ENCODE peak calls at places on chromosomes 2 and 18, in eight cellular contexts. G, A, U, I, Y, M, H and S are unnamed samples.

GRCh38 chr18:25233582-25234362 is 118.2 kb downstream of the ZNF521 start:
- DNase-seq in G (no peak), A (no peak), U (no peak), I (no peak), Y (no peak), M (no peak), H (no peak), S (no peak)

GRCh38 chr2:188217266-188217665 is 74.4 kb upstream of the GULP1 start:
- DNase-seq in G (no peak), A (no peak), U (no peak), I (no peak), Y (no peak), M (no peak), H (no peak), S (no peak)

GRCh38 chr18:48151421-48152095 is 221.1 kb upstream of the SMAD2 start:
- DNase-seq in G (no peak), A (no peak), U (no peak), I (no peak), Y (no peak), M (no peak), H (no peak), S (no peak)

GRCh38 chr18:58400337-58400885 is 228.5 kb downstream of the ALPK2 start:
- DNase-seq in G (no peak), A (no peak), U (no peak), I (no peak), Y (peak), M (no peak), H (no peak), S (no peak)

GRCh38 chr2:211724933-211725332 is 813.7 kb downstream of the ERBB4 start:
- DNase-seq in G (no peak), A (no peak), U (no peak), I (no peak), Y (no peak), M (no peak), H (no peak), S (no peak)

GRCh38 chr2:34481542-34481941 is 882.4 kb upstream of the FAM98A start:
- DNase-seq in G (no peak), A (no peak), U (no peak), I (no peak), Y (no peak), M (no peak), H (no peak), S (no peak)

GRCh38 chr2:148979919-148980277 is 58.6 kb upstream of the LYPD6B start:
- DNase-seq in G (no peak), A (no peak), U (no peak), I (no peak), Y (no peak), M (peak), H (no peak), S (no peak)

GRCh38 chr18:23701017-23701416 is 11.8 kb downstream of the LAMA3 start:
- DNase-seq in G (no peak), A (no peak), U (no peak), I (no peak), Y (no peak), M (no peak), H (no peak), S (no peak)

GRCh38 chr2:189940913-189941312 is 121.6 kb downstream of the MSTN start:
- DNase-seq in G (no peak), A (no peak), U (no peak), I (no peak), Y (no peak), M (no peak), H (no peak), S (no peak)

GRCh38 chr18:23141022-23141999 is 6.0 kb downstream of the CABLES1 start:
- DNase-seq in G (no peak), A (no peak), U (no peak), I (no peak), Y (no peak), M (no peak), H (no peak), S (no peak)

GRCh38 chr2:17646096-17646554 is 105.6 kb downstream of the VSNL1 start:
- DNase-seq in G (peak), A (no peak), U (peak), I (peak), Y (peak), M (peak), H (no peak), S (peak)

GRCh38 chr18:1048048-1048447 is 143.4 kb downstream of the ADCYAP1 start:
- DNase-seq in G (no peak), A (no peak), U (no peak), I (no peak), Y (no peak), M (no peak), H (no peak), S (no peak)

GRCh38 chr18:21904856-21905255 is 164.3 kb downstream of the MIB1 start:
- DNase-seq in G (no peak), A (no peak), U (no peak), I (no peak), Y (no peak), M (no peak), H (no peak), S (no peak)

GRCh38 chr2:234792566-234792965 is 159.3 kb upstream of the SH3BP4 start:
- DNase-seq in G (no peak), A (no peak), U (no peak), I (no peak), Y (no peak), M (no peak), H (no peak), S (no peak)

GRCh38 chr2:197571622-197572271 is 55.9 kb downstream of the MOB4 start:
- DNase-seq in G (peak), A (no peak), U (no peak), I (no peak), Y (no peak), M (no peak), H (peak), S (no peak)

GRCh38 chr2:197059498-197059897 is 133.0 kb upstream of the PGAP1 start:
- DNase-seq in G (no peak), A (no peak), U (no peak), I (no peak), Y (no peak), M (no peak), H (no peak), S (no peak)

GRCh38 chr2:62326735-62327134 is 130.8 kb downstream of the B3GNT2 start:
- DNase-seq in G (no peak), A (no peak), U (no peak), I (no peak), Y (no peak), M (no peak), H (no peak), S (no peak)

GRCh38 chr2:1664698-1665097 is 79.6 kb downstream of the PXDN start:
- DNase-seq in G (no peak), A (no peak), U (no peak), I (no peak), Y (no peak), M (no peak), H (no peak), S (no peak)

GRCh38 chr2:112204411-112204810 is 50.4 kb downstream of the ZC3H8 start:
- DNase-seq in G (peak), A (no peak), U (no peak), I (no peak), Y (no peak), M (no peak), H (no peak), S (no peak)

GRCh38 chr2:13230221-13230620 is 513.5 kb downstream of the TRIB2 start:
- DNase-seq in G (no peak), A (no peak), U (peak), I (no peak), Y (no peak), M (no peak), H (no peak), S (no peak)

GRCh38 chr2:219918929-219919328 is 291.5 kb downstream of the SLC4A3 start:
- DNase-seq in G (no peak), A (no peak), U (no peak), I (no peak), Y (no peak), M (no peak), H (no peak), S (no peak)

GRCh38 chr18:12497296-12497695 is 89.6 kb downstream of the PRELID3A start:
- DNase-seq in G (no peak), A (no peak), U (no peak), I (no peak), Y (no peak), M (no peak), H (no peak), S (no peak)

GRCh38 chr2:126227250-126227649 is 428.7 kb upstream of the GYPC start:
- DNase-seq in G (no peak), A (no peak), U (no peak), I (no peak), Y (no peak), M (no peak), H (no peak), S (no peak)

GRCh38 chr2:239400000-239400831 is 604 bp downstream of the HDAC4 start:
- DNase-seq in G (no peak), A (no peak), U (no peak), I (peak), Y (no peak), M (no peak), H (no peak), S (peak)

GRCh38 chr2:9142551-9143263 is 63.9 kb upstream of the ASAP2 start:
- DNase-seq in G (peak), A (peak), U (peak), I (peak), Y (peak), M (peak), H (peak), S (peak)

GRCh38 chr2:120626566-120626965 is 109.1 kb upstream of the GLI2 start:
- DNase-seq in G (peak), A (no peak), U (no peak), I (no peak), Y (no peak), M (no peak), H (no peak), S (no peak)

GRCh38 chr2:201360256-201360655 is 3.1 kb upstream of the FLACC1 start:
- DNase-seq in G (no peak), A (no peak), U (no peak), I (no peak), Y (no peak), M (no peak), H (no peak), S (no peak)

GRCh38 chr2:240327566-240327965 is 107.9 kb upstream of the GPC1 start:
- DNase-seq in G (no peak), A (no peak), U (no peak), I (no peak), Y (no peak), M (no peak), H (no peak), S (no peak)

GRCh38 chr2:31170071-31170698 is 31.9 kb upstream of the GALNT14 start:
- DNase-seq in G (peak), A (peak), U (peak), I (peak), Y (peak), M (peak), H (peak), S (peak)

GRCh38 chr18:61542596-61542995 is 209.4 kb downstream of the CDH20 start:
- DNase-seq in G (no peak), A (no peak), U (no peak), I (no peak), Y (no peak), M (no peak), H (no peak), S (no peak)

GRCh38 chr18:79405019-79405780 is 9.5 kb downstream of the NFATC1 start:
- DNase-seq in G (no peak), A (peak), U (no peak), I (peak), Y (peak), M (no peak), H (no peak), S (peak)

GRCh38 chr2:216857131-216857550 is 2.7 kb downstream of the TNP1 start:
- DNase-seq in G (peak), A (no peak), U (no peak), I (peak), Y (peak), M (no peak), H (no peak), S (peak)

GRCh38 chr2:6694555-6694954 is 171.2 kb downstream of the CMPK2 start:
- DNase-seq in G (no peak), A (no peak), U (no peak), I (no peak), Y (no peak), M (no peak), H (no peak), S (no peak)